ENCODE peak calls at places on chromosomes 2 and 18, in eight cellular contexts. One of them, this sample, is unnamed.

GRCh38 chr2:152408260-152408659 is 73.3 kb downstream of the FMNL2 start:
- DNase-seq in fibroblast of the aortic adventitia: no peak
- DNase-seq in CD8-positive, alpha-beta T cell: no peak
- DNase-seq in BE2C: no peak
- DNase-seq in upper lobe of right lung: no peak
- DNase-seq in neural progenitor cell: no peak
- DNase-seq in GM12864: no peak
- DNase-seq in tibial artery: no peak
- DNase-seq in this sample: no peak

GRCh38 chr2:14700753-14701152 is 68.2 kb downstream of the LRATD1 start:
- DNase-seq in fibroblast of the aortic adventitia: no peak
- DNase-seq in CD8-positive, alpha-beta T cell: no peak
- DNase-seq in GM12864: no peak
- DNase-seq in BE2C: no peak
- DNase-seq in neural progenitor cell: no peak
- DNase-seq in upper lobe of right lung: no peak
- DNase-seq in tibial artery: no peak
- DNase-seq in this sample: no peak

GRCh38 chr2:215431778-215432758 is 3.8 kb downstream of the FN1 start:
- DNase-seq in neural progenitor cell: no peak
- DNase-seq in CD8-positive, alpha-beta T cell: no peak
- DNase-seq in GM12864: no peak
- DNase-seq in upper lobe of right lung: no peak
- DNase-seq in tibial artery: no peak
- DNase-seq in fibroblast of the aortic adventitia: peak
- DNase-seq in BE2C: no peak
- DNase-seq in this sample: no peak

GRCh38 chr2:144950874-144951560 is 431.1 kb upstream of the ZEB2 start:
- DNase-seq in BE2C: no peak
- DNase-seq in CD8-positive, alpha-beta T cell: no peak
- DNase-seq in upper lobe of right lung: no peak
- DNase-seq in tibial artery: no peak
- DNase-seq in neural progenitor cell: no peak
- DNase-seq in GM12864: no peak
- DNase-seq in fibroblast of the aortic adventitia: peak
- DNase-seq in this sample: peak

GRCh38 chr2:162677476-162677875 is 161.1 kb downstream of the KCNH7 start:
- DNase-seq in CD8-positive, alpha-beta T cell: no peak
- DNase-seq in tibial artery: no peak
- DNase-seq in neural progenitor cell: no peak
- DNase-seq in BE2C: no peak
- DNase-seq in GM12864: no peak
- DNase-seq in fibroblast of the aortic adventitia: no peak
- DNase-seq in upper lobe of right lung: no peak
- DNase-seq in this sample: no peak

GRCh38 chr2:30334738-30335426 is 103.5 kb downstream of the LBH start:
- DNase-seq in upper lobe of right lung: no peak
- DNase-seq in fibroblast of the aortic adventitia: no peak
- DNase-seq in tibial artery: no peak
- DNase-seq in BE2C: no peak
- DNase-seq in CD8-positive, alpha-beta T cell: no peak
- DNase-seq in neural progenitor cell: peak
- DNase-seq in GM12864: no peak
- DNase-seq in this sample: no peak

GRCh38 chr18:25005602-25006375 is 346.2 kb downstream of the ZNF521 start:
- DNase-seq in GM12864: no peak
- DNase-seq in fibroblast of the aortic adventitia: peak
- DNase-seq in upper lobe of right lung: no peak
- DNase-seq in neural progenitor cell: no peak
- DNase-seq in tibial artery: no peak
- DNase-seq in BE2C: no peak
- DNase-seq in CD8-positive, alpha-beta T cell: no peak
- DNase-seq in this sample: no peak

GRCh38 chr2:226556050-226556449 is 243.6 kb downstream of the IRS1 start:
- DNase-seq in tibial artery: no peak
- DNase-seq in fibroblast of the aortic adventitia: no peak
- DNase-seq in GM12864: no peak
- DNase-seq in upper lobe of right lung: no peak
- DNase-seq in CD8-positive, alpha-beta T cell: no peak
- DNase-seq in BE2C: no peak
- DNase-seq in neural progenitor cell: no peak
- DNase-seq in this sample: no peak

GRCh38 chr2:221343524-221343923 is 228.6 kb downstream of the EPHA4 start:
- DNase-seq in upper lobe of right lung: no peak
- DNase-seq in GM12864: peak
- DNase-seq in tibial artery: no peak
- DNase-seq in BE2C: no peak
- DNase-seq in CD8-positive, alpha-beta T cell: no peak
- DNase-seq in fibroblast of the aortic adventitia: no peak
- DNase-seq in neural progenitor cell: no peak
- DNase-seq in this sample: no peak

GRCh38 chr2:64808092-64808491 is 154.4 kb upstream of the SERTAD2 start:
- DNase-seq in fibroblast of the aortic adventitia: no peak
- DNase-seq in neural progenitor cell: no peak
- DNase-seq in upper lobe of right lung: no peak
- DNase-seq in CD8-positive, alpha-beta T cell: no peak
- DNase-seq in BE2C: no peak
- DNase-seq in tibial artery: no peak
- DNase-seq in GM12864: no peak
- DNase-seq in this sample: no peak

GRCh38 chr2:88123975-88124917 is 3.6 kb downstream of the FABP1 start:
- DNase-seq in CD8-positive, alpha-beta T cell: no peak
- DNase-seq in neural progenitor cell: no peak
- DNase-seq in upper lobe of right lung: no peak
- DNase-seq in GM12864: no peak
- DNase-seq in BE2C: no peak
- DNase-seq in fibroblast of the aortic adventitia: no peak
- DNase-seq in tibial artery: no peak
- DNase-seq in this sample: no peak

GRCh38 chr2:88126772-88127637 is 857 bp downstream of the FABP1 start:
- DNase-seq in GM12864: no peak
- DNase-seq in BE2C: no peak
- DNase-seq in tibial artery: no peak
- DNase-seq in fibroblast of the aortic adventitia: no peak
- DNase-seq in upper lobe of right lung: no peak
- DNase-seq in CD8-positive, alpha-beta T cell: no peak
- DNase-seq in neural progenitor cell: no peak
- DNase-seq in this sample: no peak

GRCh38 chr2:88123164-88123974 is 4.5 kb downstream of the FABP1 start:
- DNase-seq in fibroblast of the aortic adventitia: no peak
- DNase-seq in neural progenitor cell: no peak
- DNase-seq in GM12864: no peak
- DNase-seq in upper lobe of right lung: no peak
- DNase-seq in BE2C: no peak
- DNase-seq in CD8-positive, alpha-beta T cell: no peak
- DNase-seq in tibial artery: no peak
- DNase-seq in this sample: no peak

GRCh38 chr2:88125924-88126771 is 1.7 kb downstream of the FABP1 start:
- DNase-seq in upper lobe of right lung: no peak
- DNase-seq in BE2C: no peak
- DNase-seq in fibroblast of the aortic adventitia: no peak
- DNase-seq in tibial artery: no peak
- DNase-seq in GM12864: no peak
- DNase-seq in neural progenitor cell: no peak
- DNase-seq in CD8-positive, alpha-beta T cell: no peak
- DNase-seq in this sample: no peak

GRCh38 chr2:88125344-88125923 is 2.4 kb downstream of the FABP1 start:
- DNase-seq in GM12864: no peak
- DNase-seq in BE2C: no peak
- DNase-seq in fibroblast of the aortic adventitia: no peak
- DNase-seq in upper lobe of right lung: no peak
- DNase-seq in CD8-positive, alpha-beta T cell: no peak
- DNase-seq in neural progenitor cell: no peak
- DNase-seq in tibial artery: no peak
- DNase-seq in this sample: no peak
- H3K4me3 ChIP-seq in GM12864: no peak
- H3K4me3 ChIP-seq in BE2C: no peak
- H3K4me3 ChIP-seq in fibroblast of the aortic adventitia: no peak
- H3K4me3 ChIP-seq in upper lobe of right lung: no peak
- H3K4me3 ChIP-seq in CD8-positive, alpha-beta T cell: no peak
- H3K4me3 ChIP-seq in neural progenitor cell: no peak
- H3K4me3 ChIP-seq in tibial artery: no peak
- H3K4me3 ChIP-seq in this sample: no peak

GRCh38 chr2:69237070-69237670 is 149.9 kb downstream of the GFPT1 start:
- DNase-seq in CD8-positive, alpha-beta T cell: no peak
- DNase-seq in upper lobe of right lung: no peak
- DNase-seq in BE2C: no peak
- DNase-seq in neural progenitor cell: no peak
- DNase-seq in tibial artery: no peak
- DNase-seq in fibroblast of the aortic adventitia: peak
- DNase-seq in GM12864: no peak
- DNase-seq in this sample: no peak

GRCh38 chr2:69235863-69236262 is 151.2 kb downstream of the GFPT1 start:
- DNase-seq in neural progenitor cell: no peak
- DNase-seq in upper lobe of right lung: no peak
- DNase-seq in CD8-positive, alpha-beta T cell: no peak
- DNase-seq in tibial artery: no peak
- DNase-seq in GM12864: no peak
- DNase-seq in BE2C: no peak
- DNase-seq in fibroblast of the aortic adventitia: no peak
- DNase-seq in this sample: no peak

GRCh38 chr2:69241039-69241586 is 145.9 kb downstream of the GFPT1 start:
- DNase-seq in upper lobe of right lung: no peak
- DNase-seq in GM12864: no peak
- DNase-seq in tibial artery: no peak
- DNase-seq in CD8-positive, alpha-beta T cell: no peak
- DNase-seq in fibroblast of the aortic adventitia: no peak
- DNase-seq in neural progenitor cell: no peak
- DNase-seq in BE2C: no peak
- DNase-seq in this sample: no peak

GRCh38 chr2:69241664-69242063 is 145.4 kb downstream of the GFPT1 start:
- DNase-seq in BE2C: no peak
- DNase-seq in tibial artery: no peak
- DNase-seq in GM12864: no peak
- DNase-seq in upper lobe of right lung: no peak
- DNase-seq in fibroblast of the aortic adventitia: no peak
- DNase-seq in CD8-positive, alpha-beta T cell: no peak
- DNase-seq in neural progenitor cell: no peak
- DNase-seq in this sample: no peak

DNA sequence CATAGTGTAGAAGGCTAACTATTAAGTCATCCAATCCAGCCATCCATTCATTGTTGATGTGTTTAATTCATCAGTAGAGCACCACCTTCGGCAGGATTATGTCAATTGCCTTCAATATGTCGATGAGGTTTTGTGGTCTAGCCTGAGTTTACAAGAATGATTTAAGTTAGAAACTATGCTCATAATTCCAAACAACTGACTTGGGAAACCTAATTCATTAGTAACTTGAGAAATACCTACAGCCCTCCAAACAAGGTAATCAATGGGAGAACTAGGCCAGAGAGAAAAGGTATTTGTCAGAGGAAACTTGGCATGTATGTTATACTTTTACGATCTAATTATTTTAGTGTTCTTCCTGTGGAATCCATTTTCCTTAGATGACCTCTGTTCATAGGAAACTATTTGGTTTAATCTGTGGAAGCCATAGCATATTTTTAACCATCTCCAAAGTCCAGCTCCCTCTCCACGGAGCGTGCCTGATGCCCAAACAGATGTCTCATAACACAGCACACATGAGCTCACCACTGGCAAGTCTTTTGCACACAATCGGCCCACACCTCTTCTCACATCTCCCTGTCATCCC is 148.5 kb downstream of the GFPT1 start:
- DNase-seq in BE2C: no peak
- DNase-seq in neural progenitor cell: no peak
- DNase-seq in fibroblast of the aortic adventitia: peak
- DNase-seq in upper lobe of right lung: no peak
- DNase-seq in CD8-positive, alpha-beta T cell: no peak
- DNase-seq in tibial artery: no peak
- DNase-seq in GM12864: no peak
- DNase-seq in this sample: peak
- TF ChIP-seq CTCF in BE2C: no peak
- TF ChIP-seq CTCF in neural progenitor cell: no peak
- TF ChIP-seq CTCF in fibroblast of the aortic adventitia: no peak
- TF ChIP-seq CTCF in upper lobe of right lung: no peak
- TF ChIP-seq CTCF in CD8-positive, alpha-beta T cell: no peak
- TF ChIP-seq CTCF in tibial artery: no peak
- TF ChIP-seq CTCF in GM12864: no peak
- TF ChIP-seq CTCF in this sample: peak

DNA sequence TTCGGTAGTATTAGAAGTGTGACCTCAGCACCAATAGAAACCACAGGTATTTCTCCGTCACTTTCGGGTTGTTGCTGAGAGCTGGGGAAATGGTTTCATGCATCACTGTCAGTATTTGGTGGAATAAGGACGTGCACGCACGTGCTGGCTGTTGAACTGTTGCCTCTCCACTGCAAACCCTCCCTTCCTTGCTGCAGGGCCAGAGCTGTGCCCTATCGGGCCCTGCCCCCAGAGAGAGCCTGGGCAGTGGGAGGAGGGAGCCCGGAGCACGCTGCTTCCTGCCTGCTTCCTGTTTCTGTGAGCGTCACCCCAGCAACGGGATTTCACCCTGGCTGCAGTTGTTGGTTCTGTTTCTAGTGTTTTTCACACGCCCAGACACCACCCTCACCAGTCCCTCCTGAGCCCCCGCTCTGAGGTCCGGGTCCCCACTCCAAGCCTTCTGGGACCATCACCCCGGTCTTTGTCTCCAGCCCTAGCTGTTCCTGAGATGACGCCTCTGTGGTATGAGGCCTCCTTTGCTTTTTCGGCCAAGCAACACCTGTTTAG is 47.4 kb downstream of the LRRFIP1 start:
- DNase-seq in upper lobe of right lung: peak
- DNase-seq in GM12864: peak
- DNase-seq in fibroblast of the aortic adventitia: peak
- DNase-seq in CD8-positive, alpha-beta T cell: peak
- DNase-seq in neural progenitor cell: peak
- DNase-seq in tibial artery: peak
- DNase-seq in BE2C: peak
- DNase-seq in this sample: peak
- H3K4me3 ChIP-seq in upper lobe of right lung: peak
- H3K4me3 ChIP-seq in GM12864: peak
- H3K4me3 ChIP-seq in fibroblast of the aortic adventitia: no peak
- H3K4me3 ChIP-seq in CD8-positive, alpha-beta T cell: peak
- H3K4me3 ChIP-seq in neural progenitor cell: no peak
- H3K4me3 ChIP-seq in tibial artery: peak
- H3K4me3 ChIP-seq in BE2C: peak
- H3K4me3 ChIP-seq in this sample: no peak

GRCh38 chr2:99152181-99152580 is 2.6 kb downstream of the TSGA10 start:
- DNase-seq in GM12864: no peak
- DNase-seq in BE2C: no peak
- DNase-seq in neural progenitor cell: no peak
- DNase-seq in tibial artery: no peak
- DNase-seq in fibroblast of the aortic adventitia: no peak
- DNase-seq in upper lobe of right lung: no peak
- DNase-seq in CD8-positive, alpha-beta T cell: no peak
- DNase-seq in this sample: no peak

GRCh38 chr2:99153921-99154604 is 679 bp downstream of the TSGA10 start:
- DNase-seq in GM12864: no peak
- DNase-seq in upper lobe of right lung: no peak
- DNase-seq in CD8-positive, alpha-beta T cell: no peak
- DNase-seq in neural progenitor cell: peak
- DNase-seq in BE2C: no peak
- DNase-seq in fibroblast of the aortic adventitia: peak
- DNase-seq in tibial artery: no peak
- DNase-seq in this sample: no peak

GRCh38 chr2:99158599-99158998 is 3.8 kb downstream of the LIPT1 start:
- DNase-seq in tibial artery: no peak
- DNase-seq in CD8-positive, alpha-beta T cell: no peak
- DNase-seq in neural progenitor cell: no peak
- DNase-seq in GM12864: no peak
- DNase-seq in fibroblast of the aortic adventitia: no peak
- DNase-seq in upper lobe of right lung: no peak
- DNase-seq in BE2C: no peak
- DNase-seq in this sample: no peak

GRCh38 chr2:99156901-99157300 is 2.1 kb downstream of the LIPT1 start:
- DNase-seq in upper lobe of right lung: no peak
- DNase-seq in CD8-positive, alpha-beta T cell: no peak
- DNase-seq in tibial artery: no peak
- DNase-seq in GM12864: no peak
- DNase-seq in neural progenitor cell: no peak
- DNase-seq in fibroblast of the aortic adventitia: no peak
- DNase-seq in BE2C: no peak
- DNase-seq in this sample: no peak

GRCh38 chr2:99154643-99155536 is at the start of the genes LIPT1 and TSGA10:
- DNase-seq in fibroblast of the aortic adventitia: peak
- DNase-seq in upper lobe of right lung: peak
- DNase-seq in tibial artery: peak
- DNase-seq in CD8-positive, alpha-beta T cell: peak
- DNase-seq in neural progenitor cell: peak
- DNase-seq in GM12864: peak
- DNase-seq in BE2C: peak
- DNase-seq in this sample: no peak
- TF ChIP-seq CTCF in fibroblast of the aortic adventitia: no peak
- TF ChIP-seq CTCF in upper lobe of right lung: no peak
- TF ChIP-seq CTCF in tibial artery: no peak
- TF ChIP-seq CTCF in CD8-positive, alpha-beta T cell: no peak
- TF ChIP-seq CTCF in neural progenitor cell: peak
- TF ChIP-seq CTCF in GM12864: peak
- TF ChIP-seq CTCF in BE2C: peak
- TF ChIP-seq CTCF in this sample: peak

This sample was measured in BJ.